ENCODE peak calls at places on chromosome 19, in seven cellular contexts. Q, G, S, C, I, D and T are unnamed samples.
A peak's percentile ranks its signal among the peaks of the same experiment; 100 is the strongest.

GRCh38 chr19:45340232-45340898 is at the start of gene KLC3:
- DNase-seq in D (peak; percentile 90), C (peak; percentile 95), S (peak; percentile 27), G (no peak), Q (peak; percentile 67), I (no peak), T (no peak)

GRCh38 chr19:42249149-42249750 is 5.7 kb downstream of the ERF start:
- DNase-seq in S (no peak), D (no peak), Q (no peak), I (no peak), G (no peak), C (no peak), T (no peak)

GRCh38 chr19:45079063-45079910 is at the start of gene GEMIN7:
- DNase-seq in D (peak; percentile 92), C (peak; percentile 88), I (peak; percentile 75), Q (peak; percentile 93), G (peak; percentile 60), S (peak; percentile 44), T (no peak)

GRCh38 chr19:19661675-19662251 is 1.7 kb downstream of the ATP13A1 start:
- DNase-seq in S (no peak), I (no peak), D (peak; percentile 30), C (peak; percentile 31), G (peak; percentile 66), Q (no peak), T (no peak)

GRCh38 chr19:10292206-10292788 is 2.5 kb downstream of the ICAM5 start:
- DNase-seq in S (peak; percentile 71), C (peak; percentile 84), I (peak; percentile 48), Q (peak; percentile 98), D (peak; percentile 100), G (peak; percentile 27), T (no peak)

GRCh38 chr19:54262066-54262465 is 5.0 kb upstream of the LILRB5 start:
- DNase-seq in S (no peak), I (no peak), Q (no peak), G (no peak), D (no peak), C (no peak), T (no peak)

GRCh38 chr19:33397536-33398360 is 24.2 kb downstream of the CEBPG start:
- DNase-seq in G (peak; percentile 50), C (peak; percentile 65), D (no peak), I (no peak), S (no peak), Q (no peak), T (no peak)

GRCh38 chr19:15173746-15174404 is 26.9 kb downstream of the NOTCH3 start:
- DNase-seq in C (no peak), G (peak; percentile 40), I (no peak), Q (peak; percentile 49), D (no peak), S (no peak), T (no peak)

GRCh38 chr19:29759359-29759758 is 44.3 kb upstream of the C19orf12 start:
- DNase-seq in I (no peak), C (no peak), G (no peak), D (no peak), Q (no peak), S (no peak), T (no peak)

GRCh38 chr19:36008336-36008978 is at the start of gene SYNE4:
- DNase-seq in D (peak; percentile 81), I (no peak), C (no peak), S (peak; percentile 75), G (peak; percentile 77), Q (peak; percentile 93), T (no peak)
- TF ChIP-seq POLR2AphosphoS5 in D (peak; percentile 28), I (no peak), C (no peak), S (peak; percentile 91), G (peak; percentile 82), Q (peak; percentile 78), T (no peak)

DNA sequence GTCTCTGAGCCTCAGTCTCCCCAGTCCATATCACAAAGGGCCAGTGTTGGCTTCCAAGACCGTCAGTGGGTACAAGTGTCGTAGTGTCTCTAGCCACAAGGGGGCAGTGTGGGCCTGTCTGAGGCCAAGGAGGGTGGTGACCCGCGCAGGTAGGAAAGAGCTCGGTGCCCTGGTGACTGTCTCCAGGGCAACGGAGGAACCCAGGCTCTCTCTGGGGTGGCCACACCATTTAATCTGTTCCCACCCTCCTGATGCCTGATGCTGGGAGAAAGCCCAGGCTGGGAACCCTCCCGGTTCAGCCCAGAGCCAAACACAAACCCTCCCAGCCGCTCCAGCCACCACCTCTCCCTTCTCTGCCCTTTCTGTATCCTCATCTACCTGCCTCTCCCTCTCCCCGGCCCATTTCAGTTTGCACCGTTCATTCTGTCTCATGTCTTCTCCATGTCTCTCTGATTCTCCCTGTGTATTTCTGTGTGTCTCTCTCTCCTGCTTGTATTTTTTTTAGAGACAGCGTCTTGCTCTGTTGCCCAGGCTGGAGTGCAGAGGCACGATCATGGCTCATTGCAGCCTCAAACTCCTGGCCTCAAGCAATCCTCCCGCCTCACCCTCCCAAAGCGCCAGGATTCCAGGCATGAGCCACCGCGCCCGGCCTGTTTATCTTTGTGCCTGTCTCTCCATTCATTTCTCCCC is 17.5 kb upstream of the MEIS3 start:
- DNase-seq in S (peak; percentile 62), C (peak; percentile 80), G (peak; percentile 50), Q (peak; percentile 93), D (peak; percentile 96), I (peak; percentile 55), T (no peak)
- TF ChIP-seq EZH2 in S (no peak), C (no peak), G (no peak), Q (no peak), D (no peak), I (no peak), T (no peak)

DNA sequence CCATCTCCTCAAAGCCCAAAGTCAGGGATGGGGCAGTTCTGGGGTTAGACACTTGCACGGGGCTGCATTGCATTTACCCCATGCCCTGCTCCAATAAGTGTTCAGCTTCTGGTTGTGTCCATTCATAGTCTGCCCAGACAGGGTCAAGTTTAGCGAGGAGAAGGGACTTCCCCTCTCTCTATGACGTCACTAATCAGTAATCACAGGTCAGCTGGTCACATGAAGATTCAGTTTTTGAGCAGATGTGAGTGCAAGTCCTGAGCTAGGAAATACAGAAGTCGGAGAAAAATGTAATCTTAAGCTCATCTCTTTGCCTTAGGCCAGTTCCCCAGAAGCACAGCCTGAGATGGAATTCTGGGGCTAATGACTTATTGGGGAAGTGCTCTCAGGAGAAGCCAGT is 310.1 kb downstream of the TSHZ3 start:
- DNase-seq in S (no peak), Q (no peak), I (no peak), D (no peak), G (no peak), C (no peak), T (no peak)
- H3K27ac ChIP-seq in S (no peak overlapping the region), Q (no peak overlapping the region), I (no peak overlapping the region), D (no peak overlapping the region), G (no peak overlapping the region), C (no peak overlapping the region), T (no peak overlapping the region)

GRCh38 chr19:40552848-40553247 is 23.8 kb upstream of the SHKBP1 start:
- DNase-seq in I (no peak), G (no peak), C (no peak), D (no peak), S (no peak), Q (no peak), T (no peak)
- TF ChIP-seq POLR2AphosphoS5 in I (no peak), G (no peak), C (no peak), D (no peak), S (no peak), Q (no peak), T (no peak)

DNA sequence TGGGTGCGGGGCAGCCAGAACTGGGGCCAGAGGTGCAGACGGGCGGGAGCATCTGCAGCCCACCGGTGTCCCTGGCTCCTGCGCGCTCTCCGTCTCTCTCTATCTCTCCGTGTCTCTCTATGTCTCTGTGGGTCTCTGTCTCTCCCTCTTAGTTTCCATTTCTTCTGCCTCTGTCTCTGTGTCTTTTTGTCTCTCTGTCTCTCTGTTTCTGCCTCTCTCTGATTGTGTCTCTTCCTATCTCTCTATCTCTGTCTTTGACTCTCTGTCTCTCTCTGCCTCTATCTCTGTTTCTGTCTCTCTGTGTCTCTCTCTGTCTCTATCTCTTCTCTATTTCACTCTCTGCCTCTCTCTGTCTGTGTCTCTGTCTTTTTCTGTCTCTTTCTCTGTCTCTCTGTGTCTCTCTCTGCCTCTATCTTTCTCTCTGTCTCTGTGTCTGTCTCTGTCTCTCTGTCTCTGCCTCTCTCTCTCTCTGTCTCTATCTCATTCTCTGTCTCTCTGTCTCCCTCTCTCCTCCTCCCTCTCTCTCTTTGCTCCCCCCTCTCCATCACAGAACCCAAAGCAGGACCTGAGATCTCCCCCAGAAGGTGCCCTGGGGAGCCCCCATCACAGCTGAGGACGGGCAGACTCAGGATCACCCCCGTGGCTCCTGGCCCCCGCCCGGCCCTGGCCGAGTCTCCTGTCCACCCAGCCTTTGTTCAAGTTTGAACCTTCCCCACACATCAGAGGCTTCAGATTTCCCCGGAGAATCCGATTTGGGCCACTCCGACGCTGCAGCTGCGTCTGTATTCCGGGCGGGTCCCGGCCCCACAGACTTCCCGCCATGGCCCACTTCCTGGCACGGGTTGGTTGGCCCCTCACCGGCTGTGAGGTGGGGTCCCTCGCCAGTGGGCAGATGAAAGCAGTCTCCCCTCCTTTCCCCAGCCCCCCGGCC is 48.6 kb upstream of the TCF3 start:
- DNase-seq in S (no peak), C (no peak), G (no peak), I (no peak), D (no peak), Q (no peak), T (no peak)
- TF ChIP-seq EZH2 in S (no peak), C (no peak), G (peak; percentile 69), I (no peak), D (no peak), Q (no peak), T (no peak)

GRCh38 chr19:40641306-40641705 is 40.1 kb downstream of the LTBP4 start:
- DNase-seq in I (no peak), S (no peak), C (no peak), Q (no peak), G (no peak), D (no peak), T (no peak)

GRCh38 chr19:40642757-40643325 is 41.7 kb downstream of the LTBP4 start:
- DNase-seq in Q (no peak), D (no peak), S (no peak), G (no peak), I (no peak), C (no peak), T (no peak)

GRCh38 chr19:40650749-40651305 is 39.6 kb downstream of the NUMBL start:
- DNase-seq in G (no peak), Q (no peak), I (no peak), C (no peak), S (no peak), D (no peak), T (no peak)

GRCh38 chr19:40642062-40642706 is 41.0 kb downstream of the LTBP4 start:
- DNase-seq in Q (no peak), D (no peak), S (no peak), C (no peak), G (no peak), I (no peak), T (no peak)

GRCh38 chr19:40646564-40647254 is 43.7 kb downstream of the NUMBL start:
- DNase-seq in C (peak; percentile 5), S (no peak), D (no peak), Q (no peak), I (no peak), G (no peak), T (no peak)
- H3K27ac ChIP-seq in C (no peak overlapping the region), S (peak overlapping the region; percentile 83), D (no peak overlapping the region), Q (no peak overlapping the region), I (peak overlapping the region; percentile 98), G (no peak overlapping the region), T (peak overlapping the region; percentile 80)